ENCODE peak calls at places on chromosomes 13 and 19, in four cellular contexts. One of them, this sample, is unnamed.

GRCh38 chr13:29969286-29969685 is 118.9 kb upstream of the UBL3 start:
- DNase-seq in K562: no peak
- DNase-seq in H1: no peak
- DNase-seq in SK-N-SH: no peak
- DNase-seq in this sample: no peak

GRCh38 chr13:85080726-85081125 is 718.5 kb downstream of the SLITRK6 start:
- DNase-seq in K562: no peak
- DNase-seq in H1: no peak
- DNase-seq in SK-N-SH: peak
- DNase-seq in this sample: no peak

GRCh38 chr13:57326532-57326931 is 159.5 kb downstream of the PRR20E start:
- DNase-seq in K562: no peak
- DNase-seq in SK-N-SH: no peak
- DNase-seq in H1: no peak
- DNase-seq in this sample: no peak

GRCh38 chr19:43527860-43528622 is 1.0 kb upstream of the ETHE1 start:
- DNase-seq in K562: no peak
- DNase-seq in SK-N-SH: no peak
- DNase-seq in H1: no peak
- DNase-seq in this sample: no peak

GRCh38 chr13:48853381-48854102 is 122.2 kb upstream of the FNDC3A start:
- DNase-seq in K562: no peak
- DNase-seq in SK-N-SH: no peak
- DNase-seq in H1: no peak
- DNase-seq in this sample: no peak

GRCh38 chr13:59883885-59884284 is 279.8 kb downstream of the DIAPH3 start:
- DNase-seq in SK-N-SH: no peak
- DNase-seq in H1: no peak
- DNase-seq in K562: no peak
- DNase-seq in this sample: no peak

GRCh38 chr13:44867825-44868224 is 121.4 kb downstream of the NUFIP1 start:
- DNase-seq in SK-N-SH: no peak
- DNase-seq in K562: no peak
- DNase-seq in H1: no peak
- DNase-seq in this sample: no peak

GRCh38 chr19:41880329-41880708 is 2.7 kb upstream of the ARHGEF1 start:
- DNase-seq in SK-N-SH: no peak
- DNase-seq in K562: no peak
- DNase-seq in H1: no peak
- DNase-seq in this sample: no peak

GRCh38 chr13:29459818-29460335 is 135.6 kb downstream of the SLC7A1 start:
- DNase-seq in H1: no peak
- DNase-seq in K562: peak
- DNase-seq in SK-N-SH: no peak
- DNase-seq in this sample: no peak

GRCh38 chr13:46866150-46866549 is 30.7 kb downstream of the HTR2A start:
- DNase-seq in SK-N-SH: peak
- DNase-seq in H1: peak
- DNase-seq in K562: no peak
- DNase-seq in this sample: peak

GRCh38 chr19:1826557-1827521 is 14.8 kb upstream of the ATP8B3 start:
- DNase-seq in SK-N-SH: peak
- DNase-seq in H1: no peak
- DNase-seq in K562: peak
- DNase-seq in this sample: no peak

GRCh38 chr13:38180100-38180499 is 169.6 kb upstream of the UFM1 start:
- DNase-seq in SK-N-SH: no peak
- DNase-seq in H1: no peak
- DNase-seq in K562: no peak
- DNase-seq in this sample: no peak
- TF ChIP-seq TAF1 in SK-N-SH: no peak
- TF ChIP-seq TAF1 in H1: no peak
- TF ChIP-seq TAF1 in K562: no peak
- TF ChIP-seq TAF1 in this sample: no peak

DNA sequence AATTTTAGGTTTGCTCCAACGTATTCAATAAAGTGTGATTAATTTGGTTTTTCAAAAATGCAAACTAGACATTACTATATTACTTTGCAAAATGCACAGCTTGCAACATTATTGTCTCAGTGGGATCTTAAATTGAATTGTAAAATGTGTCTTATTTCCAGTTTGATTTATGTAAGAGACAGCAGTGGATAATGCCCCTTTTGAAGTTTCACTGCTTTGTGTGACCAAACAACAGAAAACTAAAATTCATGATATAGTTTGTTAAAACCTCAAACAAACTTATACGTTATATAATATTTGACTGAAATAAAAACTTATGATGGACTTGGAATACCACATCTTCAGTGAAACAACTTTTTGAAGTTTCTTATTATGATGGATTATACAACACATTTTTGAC is 279.8 kb downstream of the DACH1 start:
- DNase-seq in H1: no peak
- DNase-seq in K562: no peak
- DNase-seq in SK-N-SH: no peak
- DNase-seq in this sample: no peak
- H2AFZ ChIP-seq in H1: no peak
- H2AFZ ChIP-seq in K562: no peak
- H2AFZ ChIP-seq in SK-N-SH: no peak
- H2AFZ ChIP-seq in this sample: no peak

GRCh38 chr19:49340865-49341718 is 5.9 kb downstream of the CD37 start:
- DNase-seq in SK-N-SH: no peak
- DNase-seq in K562: no peak
- DNase-seq in H1: no peak
- DNase-seq in this sample: no peak

GRCh38 chr19:49339364-49340068 is 4.3 kb downstream of the CD37 start:
- DNase-seq in H1: peak
- DNase-seq in SK-N-SH: peak
- DNase-seq in K562: peak
- DNase-seq in this sample: no peak

GRCh38 chr19:49338691-49339363 is 3.6 kb downstream of the CD37 start:
- DNase-seq in H1: peak
- DNase-seq in SK-N-SH: peak
- DNase-seq in K562: peak
- DNase-seq in this sample: no peak

GRCh38 chr19:49342291-49342721 is 7.1 kb downstream of the CD37 start:
- DNase-seq in SK-N-SH: no peak
- DNase-seq in H1: no peak
- DNase-seq in K562: no peak
- DNase-seq in this sample: no peak

GRCh38 chr19:49340069-49340864 is 5.1 kb downstream of the CD37 start:
- DNase-seq in SK-N-SH: no peak
- DNase-seq in K562: peak
- DNase-seq in H1: no peak
- DNase-seq in this sample: peak
- TF ChIP-seq TAF1 in SK-N-SH: no peak
- TF ChIP-seq TAF1 in K562: no peak
- TF ChIP-seq TAF1 in H1: no peak
- TF ChIP-seq TAF1 in this sample: no peak

GRCh38 chr13:110134801-110135200 is 172.2 kb downstream of the COL4A1 start:
- DNase-seq in K562: no peak
- DNase-seq in H1: no peak
- DNase-seq in SK-N-SH: no peak
- DNase-seq in this sample: no peak
- H2AFZ ChIP-seq in K562: no peak
- H2AFZ ChIP-seq in H1: no peak
- H2AFZ ChIP-seq in SK-N-SH: no peak
- H2AFZ ChIP-seq in this sample: no peak

This sample was measured in HepG2.